ENCODE peak calls at places on chromosomes 11 and 22, in six cellular contexts. One of them, this sample, is unnamed.

GRCh38 chr22:44309647-44310046 is 3.1 kb downstream of the SHISAL1 start:
- DNase-seq in RWPE1: no peak
- DNase-seq in AG04449: no peak
- DNase-seq in immature natural killer cell: no peak
- DNase-seq in HT1080: no peak
- DNase-seq in naive thymus-derived CD4-positive, alpha-beta T cell: no peak
- DNase-seq in this sample: no peak

GRCh38 chr11:113817162-113817561 is 37.6 kb downstream of the CLDN25 start:
- DNase-seq in HT1080: no peak
- DNase-seq in immature natural killer cell: no peak
- DNase-seq in AG04449: peak; percentile 19
- DNase-seq in RWPE1: no peak
- DNase-seq in naive thymus-derived CD4-positive, alpha-beta T cell: no peak
- DNase-seq in this sample: no peak

GRCh38 chr22:47356433-47357011 is 594.1 kb downstream of the TBC1D22A start:
- DNase-seq in RWPE1: no peak
- DNase-seq in HT1080: no peak
- DNase-seq in immature natural killer cell: no peak
- DNase-seq in naive thymus-derived CD4-positive, alpha-beta T cell: no peak
- DNase-seq in AG04449: no peak
- DNase-seq in this sample: no peak

GRCh38 chr11:75475767-75476650 is 43.0 kb upstream of the KLHL35 start:
- DNase-seq in immature natural killer cell: no peak
- DNase-seq in HT1080: peak; percentile 55
- DNase-seq in naive thymus-derived CD4-positive, alpha-beta T cell: no peak
- DNase-seq in AG04449: no peak
- DNase-seq in RWPE1: peak; percentile 33
- DNase-seq in this sample: no peak

GRCh38 chr11:119169272-119169719 is 771 bp downstream of the NLRX1 start:
- DNase-seq in naive thymus-derived CD4-positive, alpha-beta T cell: peak; percentile 17
- DNase-seq in AG04449: no peak
- DNase-seq in immature natural killer cell: no peak
- DNase-seq in HT1080: peak; percentile 23
- DNase-seq in RWPE1: peak; percentile 57
- DNase-seq in this sample: peak; percentile 31

GRCh38 chr22:20142711-20143621 is 7.9 kb downstream of the CCDC188 start:
- DNase-seq in immature natural killer cell: no peak
- DNase-seq in naive thymus-derived CD4-positive, alpha-beta T cell: no peak
- DNase-seq in HT1080: no peak
- DNase-seq in RWPE1: no peak
- DNase-seq in AG04449: no peak
- DNase-seq in this sample: no peak

GRCh38 chr11:116518141-116518540 is 254.6 kb downstream of the BUD13 start:
- DNase-seq in RWPE1: no peak
- DNase-seq in HT1080: no peak
- DNase-seq in AG04449: no peak
- DNase-seq in immature natural killer cell: no peak
- DNase-seq in naive thymus-derived CD4-positive, alpha-beta T cell: no peak
- DNase-seq in this sample: no peak

GRCh38 chr11:128448981-128449713 is 138.2 kb downstream of the ETS1 start:
- DNase-seq in naive thymus-derived CD4-positive, alpha-beta T cell: no peak
- DNase-seq in AG04449: no peak
- DNase-seq in immature natural killer cell: no peak
- DNase-seq in RWPE1: no peak
- DNase-seq in HT1080: peak; percentile 55
- DNase-seq in this sample: no peak

GRCh38 chr11:12215192-12215591 is 104.8 kb downstream of the MICAL2 start:
- DNase-seq in naive thymus-derived CD4-positive, alpha-beta T cell: no peak
- DNase-seq in HT1080: no peak
- DNase-seq in RWPE1: no peak
- DNase-seq in immature natural killer cell: peak; percentile 78
- DNase-seq in AG04449: no peak
- DNase-seq in this sample: no peak

GRCh38 chr11:9264381-9265210 is 554 bp downstream of the DENND5A start:
- DNase-seq in naive thymus-derived CD4-positive, alpha-beta T cell: peak; percentile 28
- DNase-seq in RWPE1: peak; percentile 43
- DNase-seq in AG04449: peak; percentile 44
- DNase-seq in immature natural killer cell: no peak
- DNase-seq in HT1080: peak; percentile 68
- DNase-seq in this sample: peak; percentile 36

GRCh38 chr11:16211407-16211806 is 144.9 kb downstream of the SOX6 start:
- DNase-seq in AG04449: no peak
- DNase-seq in HT1080: no peak
- DNase-seq in immature natural killer cell: no peak
- DNase-seq in naive thymus-derived CD4-positive, alpha-beta T cell: no peak
- DNase-seq in RWPE1: no peak
- DNase-seq in this sample: no peak

GRCh38 chr22:37334461-37334858 is 52.2 kb downstream of the CYTH4 start:
- DNase-seq in RWPE1: no peak
- DNase-seq in AG04449: no peak
- DNase-seq in immature natural killer cell: no peak
- DNase-seq in HT1080: no peak
- DNase-seq in naive thymus-derived CD4-positive, alpha-beta T cell: no peak
- DNase-seq in this sample: no peak

GRCh38 chr11:120030411-120030810 is 107.5 kb downstream of the TRIM29 start:
- DNase-seq in naive thymus-derived CD4-positive, alpha-beta T cell: no peak
- DNase-seq in AG04449: no peak
- DNase-seq in immature natural killer cell: no peak
- DNase-seq in HT1080: no peak
- DNase-seq in RWPE1: no peak
- DNase-seq in this sample: no peak

GRCh38 chr11:67356867-67357561 is 3.7 kb upstream of the POLD4 start:
- DNase-seq in HT1080: peak; percentile 77
- DNase-seq in RWPE1: peak; percentile 76
- DNase-seq in AG04449: no peak
- DNase-seq in naive thymus-derived CD4-positive, alpha-beta T cell: peak; percentile 66
- DNase-seq in immature natural killer cell: peak; percentile 70
- DNase-seq in this sample: peak; percentile 76

GRCh38 chr22:23533328-23533762 is 46.7 kb downstream of the IGLL1 start:
- DNase-seq in naive thymus-derived CD4-positive, alpha-beta T cell: no peak
- DNase-seq in immature natural killer cell: no peak
- DNase-seq in RWPE1: peak; percentile 2
- DNase-seq in HT1080: no peak
- DNase-seq in AG04449: no peak
- DNase-seq in this sample: peak; percentile 84

GRCh38 chr11:46130286-46130937 is 9.2 kb upstream of the PHF21A start:
- DNase-seq in naive thymus-derived CD4-positive, alpha-beta T cell: no peak
- DNase-seq in RWPE1: no peak
- DNase-seq in AG04449: no peak
- DNase-seq in immature natural killer cell: no peak
- DNase-seq in HT1080: no peak
- DNase-seq in this sample: no peak